ENCODE peak calls at places on chromosome 16, in seven cellular contexts. E is A549, F is HCT116, I is GM12878, L is HepG2, H is K562, M is H1. W is an unnamed sample.

GRCh38 chr16:83215417-83216001 is 588.7 kb downstream of the CDH13 start:
- DNase-seq in M (peak), F (peak), L (peak), H (peak), I (no peak), E (peak), W (peak)

GRCh38 chr16:49024896-49025295 is 256.7 kb downstream of the CBLN1 start:
- DNase-seq in M (no peak), E (no peak), F (no peak), I (no peak), L (no peak), H (no peak), W (no peak)

GRCh38 chr16:87017388-87018012 is 299.7 kb downstream of the C16orf95 start:
- DNase-seq in M (no peak), H (no peak), L (no peak), I (no peak), F (peak), E (peak), W (peak)

GRCh38 chr16:49855822-49856740 is at the start of gene ZNF423:
- DNase-seq in M (no peak), E (no peak), F (no peak), L (no peak), H (no peak), I (no peak), W (no peak)

GRCh38 chr16:3401719-3402397 is 843 bp downstream of the ZNF174 start:
- DNase-seq in H (peak), I (no peak), L (peak), M (no peak), F (no peak), E (peak), W (peak)

GRCh38 chr16:8396463-8396862 is 193.8 kb downstream of the TMEM114 start:
- DNase-seq in H (no peak), L (no peak), M (no peak), F (no peak), I (no peak), E (no peak), W (no peak)

GRCh38 chr16:5031601-5032000 is 2.1 kb downstream of the NAGPA start:
- DNase-seq in I (no peak), E (no peak), L (no peak), H (no peak), M (no peak), F (no peak), W (no peak)

GRCh38 chr16:48276102-48276501 is 28.8 kb upstream of the ABCC11 start:
- DNase-seq in M (no peak), E (no peak), L (peak), F (no peak), I (no peak), H (no peak), W (peak)

GRCh38 chr16:71852561-71852960 is 6.8 kb downstream of the ATXN1L start:
- DNase-seq in H (no peak), M (no peak), F (no peak), E (no peak), L (no peak), I (no peak), W (no peak)

GRCh38 chr16:8801686-8802085 is 4.0 kb downstream of the PMM2 start:
- DNase-seq in F (no peak), L (no peak), H (no peak), M (no peak), I (no peak), E (no peak), W (no peak)

GRCh38 chr16:7115898-7116297 is 216.7 kb upstream of the RBFOX1 start:
- DNase-seq in H (no peak), M (no peak), I (no peak), L (no peak), E (no peak), F (no peak), W (no peak)

GRCh38 chr16:29743827-29744531 is 1.8 kb downstream of the C16orf54 start:
- DNase-seq in M (no peak), F (no peak), E (no peak), I (no peak), L (no peak), H (no peak), W (no peak)

GRCh38 chr16:86224629-86225028 is 285.7 kb upstream of the FOXF1 start:
- DNase-seq in E (no peak), L (no peak), M (no peak), I (no peak), F (no peak), H (no peak), W (no peak)

GRCh38 chr16:9047689-9048301 is 43.6 kb upstream of the HAPSTR1 start:
- DNase-seq in H (peak), L (peak), F (peak), I (peak), E (peak), M (peak), W (peak)

GRCh38 chr16:75653926-75654325 is 6.4 kb downstream of the TERF2IP start:
- DNase-seq in F (no peak), L (no peak), I (no peak), M (no peak), E (no peak), H (no peak), W (peak)

GRCh38 chr16:8867483-8868271 is 1.1 kb downstream of the CARHSP1 start:
- DNase-seq in I (no peak), M (no peak), F (no peak), L (no peak), E (no peak), H (no peak), W (no peak)

GRCh38 chr16:87836844-87837581 is 32.3 kb downstream of the SLC7A5 start:
- DNase-seq in E (no peak), F (no peak), I (no peak), M (no peak), L (no peak), H (no peak), W (no peak)

GRCh38 chr16:52446076-52446475 is 100.9 kb downstream of the TOX3 start:
- DNase-seq in H (no peak), M (no peak), I (no peak), E (no peak), L (peak), F (no peak), W (no peak)

GRCh38 chr16:75235721-75236193 is 15.7 kb downstream of the BCAR1 start:
- DNase-seq in L (no peak), E (no peak), M (no peak), F (no peak), I (no peak), H (no peak), W (no peak)

GRCh38 chr16:84021488-84021887 is 21.1 kb downstream of the SLC38A8 start:
- DNase-seq in H (no peak), L (no peak), E (no peak), M (no peak), F (no peak), I (no peak), W (no peak)

GRCh38 chr16:63613701-63614100 is 1508.2 kb downstream of the CDH11 start:
- DNase-seq in H (no peak), L (peak), F (no peak), I (no peak), E (peak), M (no peak), W (peak)

GRCh38 chr16:2919511-2920255 is 8.0 kb downstream of the FLYWCH1 start:
- DNase-seq in L (peak), E (peak), I (no peak), H (peak), F (peak), M (no peak), W (peak)

GRCh38 chr16:48492131-48492530 is 106.9 kb upstream of the SIAH1 start:
- DNase-seq in M (no peak), L (no peak), I (no peak), E (no peak), H (no peak), F (no peak), W (peak)

GRCh38 chr16:67910162-67910561 is 17.1 kb downstream of the PSKH1 start:
- DNase-seq in E (no peak), F (no peak), I (no peak), M (no peak), H (no peak), L (no peak), W (peak)

GRCh38 chr16:68247932-68248331 is 2.8 kb downstream of the PLA2G15 start:
- DNase-seq in E (no peak), I (no peak), M (no peak), L (no peak), F (no peak), H (no peak), W (no peak)

GRCh38 chr16:29730649-29731048 is 15.1 kb downstream of the C16orf54 start:
- DNase-seq in M (no peak), F (no peak), I (no peak), H (no peak), E (no peak), L (no peak), W (no peak)

GRCh38 chr16:87533061-87533460 is 40.2 kb upstream of the ZCCHC14 start:
- DNase-seq in L (no peak), I (no peak), H (no peak), M (no peak), F (no peak), E (no peak), W (no peak)

GRCh38 chr16:54847609-54848008 is 83.1 kb upstream of the IRX5 start:
- DNase-seq in E (no peak), I (no peak), M (no peak), F (no peak), H (no peak), L (no peak), W (no peak)

GRCh38 chr16:75239463-75240122 is 11.8 kb downstream of the BCAR1 start:
- DNase-seq in I (no peak), E (no peak), L (no peak), F (no peak), H (no peak), M (no peak), W (no peak)

GRCh38 chr16:49622421-49623402 is 233.2 kb downstream of the ZNF423 start:
- DNase-seq in E (no peak), H (no peak), M (no peak), L (no peak), I (no peak), F (no peak), W (no peak)

GRCh38 chr16:75238132-75238852 is 13.1 kb downstream of the BCAR1 start:
- DNase-seq in F (no peak), E (no peak), I (no peak), M (no peak), L (peak), H (no peak), W (peak)

GRCh38 chr16:79182618-79183017 is 417.9 kb downstream of the MAF start:
- DNase-seq in E (no peak), M (no peak), F (no peak), L (no peak), I (no peak), H (no peak), W (no peak)
- TF ChIP-seq CEBPB in E (no peak), M (no peak), F (no peak), L (no peak), I (no peak), H (no peak), W (no peak)

GRCh38 chr16:19618876-19619275 is 63.4 kb downstream of the VPS35L start:
- DNase-seq in F (no peak), E (no peak), I (no peak), H (no peak), L (no peak), M (no peak), W (no peak)
- TF ChIP-seq CEBPB in F (no peak), E (no peak), I (no peak), H (no peak), L (no peak), M (no peak), W (no peak)

GRCh38 chr16:10762336-10762995 is 18.8 kb downstream of the NUBP1 start:
- DNase-seq in M (no peak), E (no peak), F (no peak), H (no peak), L (no peak), I (no peak), W (no peak)
- TF ChIP-seq CEBPB in M (no peak), E (no peak), F (no peak), H (no peak), L (no peak), I (no peak), W (no peak)

DNA sequence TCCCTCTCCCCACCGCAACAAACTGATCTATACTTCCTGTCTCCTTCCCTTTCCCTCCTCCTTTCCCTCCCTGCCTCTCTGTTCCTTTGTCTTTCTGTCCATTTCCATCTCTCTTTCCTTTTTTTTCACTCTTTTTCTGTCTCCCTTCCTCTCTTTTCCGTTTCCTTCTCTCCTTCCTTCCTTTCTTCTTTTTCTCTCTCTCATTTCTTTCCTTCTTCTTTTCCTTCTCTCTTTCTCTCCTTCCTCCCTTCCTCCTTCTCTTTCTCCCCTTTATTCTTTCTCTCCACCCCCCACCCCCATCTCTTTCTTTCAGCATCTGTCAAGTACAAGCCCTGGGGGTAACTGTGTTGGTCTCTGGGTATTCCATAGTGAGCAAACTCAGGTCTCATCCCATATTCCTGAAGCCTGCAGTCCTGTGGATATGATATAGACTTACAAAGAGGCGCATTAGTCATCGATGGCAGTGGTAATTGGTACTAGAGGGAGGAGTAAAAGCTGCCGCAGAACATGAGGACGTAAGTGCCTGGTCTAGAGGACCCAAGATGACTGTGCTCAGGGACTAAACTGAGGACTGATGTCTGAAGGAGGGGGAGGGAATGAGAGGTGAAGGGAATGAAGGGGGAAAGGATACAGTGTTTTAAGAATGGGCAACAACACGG is 50.4 kb downstream of the VAT1L start:
- DNase-seq in M (no peak), F (no peak), E (no peak), L (no peak), H (no peak), I (no peak), W (peak)
- TF ChIP-seq CEBPB in M (no peak), F (no peak), E (no peak), L (no peak), H (no peak), I (no peak), W (no peak)

DNA sequence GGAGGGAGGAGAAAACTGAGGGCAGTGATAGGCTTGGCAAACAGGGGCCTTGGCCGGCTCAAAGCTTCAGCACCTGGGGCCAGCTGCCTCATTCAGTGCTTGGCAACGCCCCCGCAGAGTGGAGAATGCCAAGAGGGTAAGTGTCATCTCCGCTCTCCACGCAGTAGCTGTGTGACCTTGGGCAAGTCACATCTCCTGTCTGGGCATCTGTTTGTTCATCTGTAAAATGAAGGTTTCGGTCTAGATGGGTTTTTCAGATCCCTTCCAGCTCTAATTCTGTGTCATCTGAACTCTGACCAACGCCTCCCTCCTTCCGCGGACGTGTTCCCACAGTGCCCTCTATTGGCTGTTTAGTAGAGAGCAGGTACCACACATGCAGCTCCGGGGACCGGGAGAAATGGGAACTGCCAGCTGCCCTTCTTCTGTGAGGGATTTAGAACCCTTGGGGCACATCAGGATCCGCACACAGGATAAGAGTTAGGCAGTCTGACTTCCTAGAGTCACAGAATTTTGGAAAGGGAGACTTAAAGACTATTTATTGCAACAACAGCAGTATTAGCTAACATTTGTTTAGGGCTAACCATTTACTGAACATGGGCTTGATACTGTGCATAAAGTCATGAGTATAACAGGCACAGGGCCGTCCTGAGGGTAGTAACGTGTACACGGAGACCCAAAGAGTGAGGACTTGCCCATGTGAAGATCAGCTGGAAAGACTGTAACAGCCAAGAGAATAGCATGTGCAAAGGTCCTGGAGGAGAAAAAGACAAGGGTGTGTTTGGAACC is 26.8 kb downstream of the GP2 start:
- DNase-seq in M (peak), L (peak), E (peak), I (peak), F (peak), H (peak), W (peak)
- TF ChIP-seq CEBPB in M (no peak), L (no peak), E (no peak), I (no peak), F (no peak), H (no peak), W (no peak)

GRCh38 chr16:1181715-1182671 is 29.1 kb downstream of the CACNA1H start:
- DNase-seq in M (no peak), L (peak), E (peak), I (no peak), F (no peak), H (peak), W (peak)
- TF ChIP-seq CEBPB in M (no peak), L (no peak), E (no peak), I (no peak), F (no peak), H (no peak), W (no peak)

GRCh38 chr16:61296305-61296704 is 739.9 kb downstream of the CDH8 start:
- DNase-seq in L (no peak), H (no peak), F (no peak), I (no peak), M (no peak), E (no peak), W (no peak)

DNA sequence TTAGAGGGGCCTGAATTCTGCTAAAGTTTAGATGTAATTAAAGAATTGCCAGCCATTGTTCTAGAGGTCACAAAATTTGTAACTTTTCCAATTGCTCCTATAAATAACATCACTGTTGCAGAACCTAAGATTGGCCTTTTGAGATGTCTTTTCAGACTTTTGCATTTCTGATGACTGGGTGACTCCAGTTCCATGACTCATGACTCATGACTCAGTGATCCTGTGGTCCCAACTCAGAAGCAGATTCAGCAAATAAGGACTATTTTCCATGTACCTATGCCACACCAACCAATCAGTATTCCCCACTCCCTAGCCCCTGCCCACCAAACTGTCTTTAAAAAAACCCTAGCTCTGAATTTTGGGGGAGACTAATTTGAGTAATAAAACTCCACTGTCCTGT is 740.9 kb downstream of the CDH8 start:
- DNase-seq in F (no peak), H (no peak), I (no peak), E (no peak), L (no peak), M (no peak), W (no peak)
- TF ChIP-seq CEBPB in F (no peak), H (no peak), I (no peak), E (no peak), L (no peak), M (no peak), W (no peak)

DNA sequence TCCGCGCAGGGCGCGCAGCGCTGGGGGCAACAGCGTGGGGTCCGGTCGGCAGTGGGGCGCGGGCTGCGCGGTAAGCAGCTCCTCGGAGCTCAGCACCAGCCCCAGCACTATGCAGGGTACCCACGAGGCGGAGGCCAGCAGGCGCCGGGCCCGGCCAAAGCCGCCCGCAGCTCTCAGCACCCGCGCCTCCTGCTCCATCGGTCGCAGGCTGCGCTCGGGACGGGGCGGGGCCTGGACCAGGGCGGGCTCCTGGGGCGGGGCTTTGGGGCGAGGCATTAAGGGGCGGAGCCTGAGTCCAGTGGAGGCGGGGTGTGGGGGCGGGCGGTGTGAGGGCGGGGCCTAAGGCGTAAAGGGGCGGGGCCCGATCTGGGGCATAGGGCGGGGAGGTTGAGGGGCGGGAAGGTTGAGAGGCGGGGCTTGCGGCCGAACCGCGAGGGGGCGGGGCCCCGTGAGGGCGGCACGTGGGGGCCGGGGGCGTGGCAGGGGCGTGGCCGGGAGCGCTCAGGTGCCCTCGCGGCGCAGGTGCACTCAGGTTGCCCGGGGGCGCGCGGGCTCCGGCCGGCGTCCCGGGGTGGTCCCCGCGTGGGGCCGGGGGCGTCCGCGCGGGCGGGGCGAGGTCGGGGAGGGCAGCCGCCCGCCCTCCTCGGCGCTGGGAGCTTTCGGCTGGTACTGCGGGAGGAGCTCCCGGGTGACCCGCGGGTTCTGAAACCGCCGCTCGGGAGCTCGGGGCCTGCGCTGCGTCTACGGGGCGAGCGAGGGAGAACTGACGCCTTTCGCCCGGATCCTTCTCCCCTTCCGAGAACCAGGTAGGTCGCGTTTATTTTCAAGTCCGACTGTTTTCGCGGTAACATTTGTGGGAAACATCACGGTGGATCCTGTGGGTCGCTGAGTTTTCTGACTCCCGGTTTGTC is 1.4 kb upstream of the SLC22A31 start:
- DNase-seq in F (peak), M (peak), H (peak), L (peak), E (peak), I (no peak), W (peak)
- TF ChIP-seq CEBPB in F (no peak), M (no peak), H (no peak), L (no peak), E (no peak), I (no peak), W (no peak)

GRCh38 chr16:58046936-58047335 is 21.4 kb downstream of the MMP15 start:
- DNase-seq in H (no peak), L (no peak), E (no peak), F (no peak), M (no peak), I (no peak), W (no peak)

GRCh38 chr16:58045096-58045495 is 19.5 kb downstream of the MMP15 start:
- DNase-seq in M (no peak), H (no peak), F (no peak), L (no peak), E (no peak), I (no peak), W (no peak)

GRCh38 chr16:58047557-58048348 is 22.2 kb downstream of the MMP15 start:
- DNase-seq in M (no peak), L (no peak), H (peak), I (no peak), F (no peak), E (no peak), W (no peak)

GRCh38 chr16:58044266-58045019 is 18.9 kb downstream of the MMP15 start:
- DNase-seq in F (no peak), H (no peak), M (no peak), E (no peak), L (no peak), I (no peak), W (no peak)

GRCh38 chr16:58046054-58046881 is 20.7 kb downstream of the MMP15 start:
- DNase-seq in L (no peak), E (no peak), F (no peak), H (no peak), M (no peak), I (no peak), W (no peak)
- TF ChIP-seq CEBPB in L (no peak), E (no peak), F (no peak), H (no peak), M (no peak), I (no peak), W (no peak)